ENCODE peak calls at places on chromosomes 5 and 9, in nine cellular contexts. S, A, I, F, X, L, T, E and V are unnamed samples.

GRCh38 chr5:151675225-151675955 is 11.3 kb downstream of the SPARC start:
- DNase-seq in A (no peak), E (peak; percentile 56), S (no peak), T (peak; percentile 71), L (no peak), F (no peak), X (no peak), I (no peak), V (no peak)

GRCh38 chr9:103804077-103804735 is 289.9 kb upstream of the SMC2 start:
- DNase-seq in L (no peak), S (no peak), F (no peak), E (peak; percentile 47), X (no peak), I (no peak), A (no peak), T (no peak), V (no peak)

GRCh38 chr5:56637321-56637920 is 177.9 kb upstream of the MAP3K1 start:
- DNase-seq in A (no peak), E (peak; percentile 75), X (peak; percentile 63), F (no peak), I (no peak), S (no peak), L (no peak), T (peak; percentile 51), V (no peak)

GRCh38 chr9:114289106-114289505 is 33.8 kb upstream of the ORM1 start:
- DNase-seq in S (no peak), T (no peak), I (no peak), F (no peak), L (peak; percentile 59), A (peak; percentile 83), X (peak; percentile 37), E (no peak), V (no peak)

GRCh38 chr5:56269216-56269927 is 36.2 kb upstream of the ANKRD55 start:
- DNase-seq in L (no peak), X (peak; percentile 70), F (peak; percentile 20), T (peak; percentile 86), I (no peak), E (peak; percentile 37), S (no peak), A (no peak), V (peak; percentile 18)

GRCh38 chr5:150514708-150515211 is 6.8 kb downstream of the NDST1 start:
- DNase-seq in I (no peak), A (no peak), L (no peak), E (peak; percentile 78), F (no peak), S (no peak), T (peak; percentile 32), X (no peak), V (no peak)

GRCh38 chr9:100277166-100277979 is 75.4 kb downstream of the TEX10 start:
- DNase-seq in X (no peak), F (no peak), S (no peak), L (no peak), A (no peak), T (peak; percentile 23), I (no peak), E (peak; percentile 55), V (no peak)

GRCh38 chr5:65811895-65812294 is 89.9 kb downstream of the NLN start:
- DNase-seq in I (no peak), E (peak; percentile 62), F (no peak), L (no peak), X (no peak), T (peak; percentile 14), A (no peak), S (no peak), V (no peak)

GRCh38 chr5:77775773-77776605 is at the start of gene TBCA:
- DNase-seq in E (peak; percentile 86), L (peak; percentile 97), X (peak; percentile 96), I (peak; percentile 40), F (peak; percentile 89), A (peak; percentile 97), T (peak; percentile 97), S (peak; percentile 80), V (peak; percentile 85)

GRCh38 chr9:113409883-113410206 is 630 bp downstream of the POLE3 start:
- DNase-seq in L (no peak), F (no peak), X (no peak), T (peak; percentile 13), E (no peak), I (no peak), S (no peak), A (no peak), V (no peak)

GRCh38 chr9:91074866-91075265 is 273.2 kb downstream of the SYK start:
- DNase-seq in T (no peak), L (no peak), S (no peak), X (no peak), F (no peak), A (no peak), I (no peak), E (no peak), V (no peak)

GRCh38 chr9:127452481-127453092 is 1.3 kb downstream of the LRSAM1 start:
- DNase-seq in S (no peak), F (no peak), L (no peak), A (no peak), E (peak; percentile 45), I (no peak), T (peak; percentile 72), X (no peak), V (no peak)

GRCh38 chr5:147223343-147223742 is 11.5 kb upstream of the STK32A start:
- DNase-seq in F (no peak), I (no peak), T (peak; percentile 4), X (no peak), E (peak; percentile 68), S (no peak), A (no peak), L (no peak), V (no peak)

GRCh38 chr9:14349818-14350333 is 35.9 kb upstream of the NFIB start:
- DNase-seq in X (no peak), F (no peak), A (no peak), I (no peak), L (no peak), S (no peak), T (peak; percentile 30), E (no peak), V (no peak)
- TF ChIP-seq CTCF in X (no peak), F (no peak), A (no peak), I (no peak), L (no peak), S (no peak), T (no peak), E (no peak), V (no peak)

GRCh38 chr9:133400292-133400691 is 17.5 kb downstream of the REXO4 start:
- DNase-seq in T (no peak), A (no peak), E (no peak), L (no peak), F (no peak), I (no peak), S (no peak), X (no peak), V (no peak)

GRCh38 chr9:133394687-133395271 is 18.6 kb downstream of the STKLD1 start:
- DNase-seq in E (no peak), A (no peak), I (no peak), S (no peak), L (no peak), F (no peak), T (no peak), X (no peak), V (no peak)

GRCh38 chr9:133397370-133397769 is 20.4 kb downstream of the REXO4 start:
- DNase-seq in X (no peak), A (no peak), E (no peak), L (no peak), F (no peak), S (no peak), I (no peak), T (no peak), V (no peak)

GRCh38 chr9:133397895-133398294 is 19.9 kb downstream of the REXO4 start:
- DNase-seq in L (no peak), I (no peak), X (no peak), A (no peak), T (no peak), F (no peak), E (no peak), S (no peak), V (no peak)

DNA sequence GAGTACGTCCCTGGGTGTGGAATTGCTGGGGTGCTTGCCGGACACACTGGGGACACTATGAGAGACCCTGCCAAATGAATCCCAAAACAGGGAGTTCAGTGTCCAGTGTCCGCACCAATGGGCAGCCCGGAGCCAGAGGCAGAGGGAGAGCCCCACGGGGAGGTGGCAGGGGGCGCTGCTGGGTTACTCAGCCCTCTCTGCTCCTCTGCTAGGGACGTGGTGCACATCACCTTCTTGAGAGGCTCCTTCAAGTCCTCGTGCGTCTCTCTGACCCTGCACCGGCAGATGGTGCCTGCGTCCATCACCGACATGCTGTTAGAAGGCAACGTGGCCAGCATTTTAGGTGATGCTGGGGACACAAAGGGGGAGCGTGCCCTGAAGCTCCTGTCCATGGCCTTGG is 20.8 kb downstream of the STKLD1 start:
- DNase-seq in A (no peak), T (peak; percentile 32), X (peak; percentile 90), E (no peak), I (no peak), F (peak; percentile 61), S (no peak), L (no peak), V (peak; percentile 50)
- TF ChIP-seq CTCF in A (no peak), T (peak; percentile 33), X (peak; percentile 80), E (peak; percentile 20), I (no peak), F (peak; percentile 38), S (peak; percentile 46), L (no peak), V (peak; percentile 35)

DNA sequence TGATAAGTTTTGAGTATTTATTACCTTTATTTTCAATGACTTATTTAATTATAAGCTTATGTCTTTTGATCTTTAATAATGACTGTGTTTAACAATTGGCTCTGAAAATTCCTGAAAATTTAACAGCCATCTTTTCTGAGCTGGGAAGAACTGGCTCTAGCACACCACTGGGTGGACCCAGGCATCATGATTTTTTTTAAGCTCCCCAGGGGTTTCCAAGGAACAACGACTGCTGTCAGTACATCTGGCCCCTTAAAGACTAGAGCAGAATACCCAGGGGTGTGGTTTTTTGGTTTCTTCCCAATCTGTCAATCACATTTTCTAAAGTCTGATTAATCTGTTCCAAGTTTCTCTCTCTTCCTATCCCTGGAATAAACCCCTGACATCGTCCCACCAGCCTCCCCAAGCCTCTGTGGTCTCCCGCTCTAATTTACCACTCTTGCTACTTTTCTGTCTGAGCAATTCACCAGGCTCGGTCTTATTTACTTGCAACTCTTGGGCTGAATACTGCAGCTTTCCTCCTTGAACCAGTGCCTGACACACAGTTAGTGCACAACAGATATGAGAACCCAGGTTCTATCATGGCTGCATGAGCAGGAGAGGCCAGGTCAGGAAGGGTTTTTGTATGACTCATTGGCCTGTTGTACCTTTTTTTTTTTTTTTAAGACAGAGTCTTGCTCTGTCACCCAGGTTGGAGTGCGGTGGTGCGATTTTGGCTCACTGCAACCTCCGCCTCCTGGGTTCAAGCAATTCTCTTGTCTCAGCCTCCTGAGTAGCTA is 321.9 kb downstream of the ZSWIM6 start:
- DNase-seq in F (no peak), S (no peak), I (no peak), T (no peak), A (no peak), X (no peak), L (no peak), E (no peak), V (no peak)
- TF ChIP-seq CTCF in F (no peak), S (no peak), I (no peak), T (no peak), A (no peak), X (peak; percentile 30), L (no peak), E (no peak), V (no peak)

GRCh38 chr9:129102791-129103594 is 7.6 kb downstream of the CRAT start:
- DNase-seq in A (peak; percentile 89), T (peak; percentile 62), X (peak; percentile 90), I (no peak), S (no peak), F (peak; percentile 52), L (no peak), E (peak; percentile 40), V (peak; percentile 36)
- TF ChIP-seq CTCF in A (no peak), T (peak; percentile 78), X (peak; percentile 82), I (no peak), S (peak; percentile 62), F (peak; percentile 42), L (no peak), E (peak; percentile 41), V (peak; percentile 62)